ENCODE peak calls at places on chromosomes 12 and 14, in nine cellular contexts. V, K, X, M, F, W, N, G and T are unnamed samples.

GRCh38 chr12:131537267-131537920 is 173.5 kb upstream of the SFSWAP start:
- DNase-seq in F (no peak), V (no peak), M (no peak), X (no peak), N (no peak), K (no peak), W (no peak), G (no peak), T (no peak)

GRCh38 chr12:32532415-32532814 is 133.1 kb downstream of the FGD4 start:
- DNase-seq in G (no peak), X (no peak), V (no peak), N (no peak), M (no peak), F (no peak), W (no peak), K (no peak), T (no peak)

GRCh38 chr12:65282840-65283239 is 4.4 kb downstream of the MSRB3 start:
- DNase-seq in W (peak; percentile 13), V (no peak), G (no peak), X (no peak), F (no peak), M (no peak), N (no peak), K (no peak), T (no peak)

GRCh38 chr12:43057561-43057960 is 468.0 kb upstream of the PRICKLE1 start:
- DNase-seq in M (no peak), N (peak; percentile 71), G (no peak), W (no peak), X (no peak), V (no peak), K (no peak), F (no peak), T (no peak)

GRCh38 chr14:56196274-56196673 is 78.1 kb downstream of the PELI2 start:
- DNase-seq in F (no peak), V (no peak), W (no peak), G (no peak), N (no peak), K (no peak), X (no peak), M (no peak), T (no peak)

GRCh38 chr12:117968826-117969659 is at the start of gene KSR2:
- DNase-seq in G (no peak), W (peak; percentile 31), N (no peak), V (peak; percentile 31), F (peak; percentile 1), X (no peak), M (peak; percentile 29), K (peak; percentile 62), T (no peak)

GRCh38 chr12:57309420-57309819 is 58.4 kb upstream of the STAC3 start:
- DNase-seq in K (no peak), W (peak; percentile 16), F (no peak), N (no peak), V (no peak), X (no peak), G (no peak), M (no peak), T (no peak)

GRCh38 chr12:121009744-121010143 is 6.5 kb downstream of the C12orf43 start:
- DNase-seq in X (no peak), M (peak; percentile 18), K (peak; percentile 31), W (peak; percentile 46), G (no peak), N (peak; percentile 33), F (no peak), V (no peak), T (no peak)

GRCh38 chr12:109542876-109543275 is 30.4 kb downstream of the MMAB start:
- DNase-seq in M (no peak), G (no peak), N (no peak), F (no peak), W (no peak), V (no peak), K (no peak), X (no peak), T (no peak)

GRCh38 chr14:55749201-55749812 is 169.3 kb downstream of the KTN1 start:
- DNase-seq in K (no peak), W (no peak), G (no peak), M (no peak), F (no peak), N (no peak), X (no peak), V (no peak), T (no peak)

GRCh38 chr12:113242560-113242959 is 21.3 kb downstream of the TPCN1 start:
- DNase-seq in V (no peak), X (peak; percentile 72), G (no peak), M (no peak), N (no peak), F (no peak), W (no peak), K (no peak), T (no peak)

GRCh38 chr12:122028165-122028591 is 6.5 kb downstream of the BCL7A start:
- DNase-seq in X (no peak), V (peak; percentile 58), M (no peak), F (no peak), K (peak; percentile 72), W (peak; percentile 45), N (peak; percentile 74), G (no peak), T (no peak)

GRCh38 chr12:48002179-48002601 is 2.1 kb downstream of the COL2A1 start:
- DNase-seq in M (no peak), X (no peak), W (peak; percentile 20), F (no peak), G (no peak), V (no peak), N (peak; percentile 22), K (no peak), T (no peak)

GRCh38 chr12:29591140-29592020 is 93.9 kb upstream of the OVCH1 start:
- DNase-seq in X (no peak), G (no peak), W (no peak), N (no peak), M (no peak), F (no peak), V (no peak), K (peak; percentile 6), T (no peak)

GRCh38 chr12:31768046-31768445 is 39.2 kb upstream of the AMN1 start:
- DNase-seq in N (no peak), K (no peak), M (no peak), V (no peak), F (no peak), W (no peak), G (no peak), X (no peak), T (no peak)

GRCh38 chr12:112970391-112970790 is 7.9 kb upstream of the OAS2 start:
- DNase-seq in V (no peak), W (no peak), G (no peak), N (no peak), X (no peak), F (no peak), M (no peak), K (no peak), T (no peak)

GRCh38 chr12:120261951-120262851 is 3.3 kb downstream of the PXN start:
- DNase-seq in X (peak; percentile 64), G (no peak), K (peak; percentile 60), W (no peak), N (no peak), F (no peak), V (peak; percentile 38), M (no peak), T (no peak)

GRCh38 chr14:84770030-84770429 is 759.9 kb upstream of the FLRT2 start:
- DNase-seq in M (no peak), X (no peak), F (no peak), V (no peak), K (no peak), W (no peak), G (no peak), N (no peak), T (no peak)

GRCh38 chr12:25977047-25977446 is 18.6 kb downstream of the RASSF8 start:
- DNase-seq in G (no peak), X (peak; percentile 86), N (no peak), K (peak; percentile 82), F (no peak), W (peak; percentile 14), V (no peak), M (no peak), T (no peak)

GRCh38 chr12:50597200-50598195 is 92.7 kb downstream of the DIP2B start:
- DNase-seq in X (peak; percentile 83), F (peak; percentile 19), M (peak; percentile 47), K (peak; percentile 49), N (no peak), V (no peak), G (no peak), W (peak; percentile 84), T (no peak)

GRCh38 chr14:33592298-33592697 is 358.6 kb downstream of the EGLN3 start:
- DNase-seq in G (no peak), X (no peak), V (no peak), F (no peak), M (no peak), K (no peak), W (no peak), N (no peak), T (no peak)

GRCh38 chr12:124829708-124830304 is 33.9 kb downstream of the SCARB1 start:
- DNase-seq in G (no peak), W (no peak), M (peak; percentile 15), K (no peak), V (no peak), N (no peak), X (peak; percentile 64), F (no peak), T (no peak)

GRCh38 chr12:117727301-117727700 is 241.5 kb downstream of the KSR2 start:
- DNase-seq in G (no peak), K (no peak), F (no peak), W (no peak), X (no peak), M (no peak), N (no peak), V (no peak), T (no peak)

GRCh38 chr14:22966783-22967269 is 9.9 kb upstream of the HAUS4 start:
- DNase-seq in V (no peak), N (no peak), F (no peak), X (no peak), K (no peak), W (no peak), G (no peak), M (no peak), T (no peak)

GRCh38 chr12:49673446-49674317 is 33.5 kb downstream of the FMNL3 start:
- DNase-seq in M (peak; percentile 90), F (no peak), K (peak; percentile 98), X (no peak), G (peak; percentile 94), V (peak; percentile 97), W (peak; percentile 93), N (peak; percentile 90), T (peak; percentile 95)

GRCh38 chr14:102293784-102294183 is 11.2 kb downstream of the MOK start:
- DNase-seq in K (no peak), M (no peak), W (no peak), X (no peak), F (no peak), N (no peak), G (no peak), V (no peak), T (no peak)

GRCh38 chr12:124625867-124626675 is 58.7 kb upstream of the NCOR2 start:
- DNase-seq in K (peak; percentile 98), G (peak; percentile 90), V (no peak), N (no peak), M (peak; percentile 81), X (peak; percentile 73), F (no peak), W (peak; percentile 83), T (peak; percentile 91)

GRCh38 chr14:51451561-51451960 is 200.1 kb upstream of the FRMD6 start:
- DNase-seq in X (no peak), W (no peak), V (no peak), G (no peak), K (no peak), F (no peak), N (no peak), M (no peak), T (no peak)

GRCh38 chr14:101183376-101184103 is 280.0 kb upstream of the RTL1 start:
- DNase-seq in M (no peak), W (no peak), K (no peak), X (no peak), G (no peak), N (no peak), F (no peak), V (no peak), T (no peak)

GRCh38 chr12:81209001-81209400 is 131.1 kb downstream of the ACSS3 start:
- DNase-seq in G (no peak), K (no peak), V (no peak), N (no peak), W (no peak), F (no peak), M (no peak), X (no peak), T (no peak)

GRCh38 chr14:38056270-38056669 is 151.4 kb upstream of the SSTR1 start:
- DNase-seq in K (no peak), M (no peak), W (no peak), F (no peak), G (no peak), V (no peak), N (no peak), X (no peak), T (no peak)